ENCODE peak calls at places on chromosome 18, in eight cellular contexts. E, N, Z, T, J, L, V and B are unnamed samples.

GRCh38 chr18:23617412-23618009 is 31.2 kb upstream of the NPC1 start:
- DNase-seq in L (no peak), E (no peak), N (no peak), V (no peak), Z (no peak), T (no peak), J (no peak), B (no peak)

GRCh38 chr18:62992877-62993365 is 277.6 kb downstream of the PHLPP1 start:
- DNase-seq in E (no peak), J (no peak), V (peak), Z (no peak), N (no peak), T (no peak), L (no peak), B (no peak)

GRCh38 chr18:8745355-8746014 is 40.1 kb downstream of the MTCL1 start:
- DNase-seq in E (no peak), J (peak), Z (no peak), T (no peak), N (no peak), V (no peak), L (no peak), B (no peak)

GRCh38 chr18:48833701-48834394 is 116.9 kb downstream of the SMAD7 start:
- DNase-seq in T (no peak), N (no peak), V (peak), E (no peak), L (no peak), Z (no peak), J (no peak), B (peak)

GRCh38 chr18:58862851-58863538 is 1.7 kb upstream of the ZNF532 start:
- DNase-seq in V (peak), E (no peak), N (no peak), T (no peak), Z (peak), J (peak), L (no peak), B (no peak)

GRCh38 chr18:23593720-23594119 is 7.4 kb upstream of the NPC1 start:
- DNase-seq in N (no peak), V (no peak), T (peak), E (no peak), Z (no peak), J (peak), L (no peak), B (no peak)

GRCh38 chr18:30455741-30456140 is 586.8 kb downstream of the DSC3 start:
- DNase-seq in T (no peak), J (no peak), N (no peak), V (no peak), Z (no peak), E (no peak), L (no peak), B (no peak)

GRCh38 chr18:2853926-2854664 is 7.3 kb downstream of the EMILIN2 start:
- DNase-seq in L (peak), E (no peak), Z (no peak), J (peak), N (no peak), V (no peak), T (no peak), B (no peak)

GRCh38 chr18:31774960-31775359 is 14.3 kb upstream of the SLC25A52 start:
- DNase-seq in T (no peak), N (no peak), L (no peak), J (no peak), Z (no peak), V (no peak), E (no peak), B (no peak)

GRCh38 chr18:21930177-21930576 is 189.6 kb downstream of the MIB1 start:
- DNase-seq in L (no peak), N (no peak), Z (no peak), J (no peak), T (no peak), E (no peak), V (no peak), B (no peak)

GRCh38 chr18:30192216-30192615 is 850.3 kb downstream of the DSC3 start:
- DNase-seq in T (no peak), L (no peak), E (no peak), J (no peak), V (no peak), Z (no peak), N (no peak), B (no peak)

GRCh38 chr18:23943903-23944624 is 70.5 kb upstream of the TTC39C start:
- DNase-seq in L (no peak), T (peak), Z (no peak), V (no peak), N (no peak), J (peak), E (no peak), B (no peak)

GRCh38 chr18:79657342-79657996 is 22.1 kb upstream of the CTDP1 start:
- DNase-seq in V (no peak), E (no peak), T (no peak), N (no peak), L (no peak), Z (no peak), J (no peak), B (no peak)

GRCh38 chr18:79610461-79611039 is 69.1 kb upstream of the CTDP1 start:
- DNase-seq in V (peak), Z (peak), N (no peak), T (no peak), L (peak), E (no peak), J (no peak), B (peak)

GRCh38 chr18:79936641-79937040 is 14.8 kb downstream of the SLC66A2 start:
- DNase-seq in V (peak), N (no peak), J (no peak), T (no peak), L (no peak), E (no peak), Z (no peak), B (peak)

GRCh38 chr18:985301-985700 is 80.6 kb downstream of the ADCYAP1 start:
- DNase-seq in Z (no peak), E (no peak), T (no peak), J (no peak), L (no peak), V (no peak), N (no peak), B (no peak)

GRCh38 chr18:23563377-23564043 is 22.8 kb downstream of the NPC1 start:
- DNase-seq in N (no peak), V (no peak), J (peak), E (no peak), L (no peak), T (no peak), Z (no peak), B (no peak)

GRCh38 chr18:55150001-55150400 is 190.7 kb upstream of the CCDC68 start:
- DNase-seq in Z (no peak), N (no peak), L (no peak), J (no peak), E (no peak), V (no peak), T (no peak), B (no peak)

GRCh38 chr18:63890950-63891304 is 3.4 kb downstream of the SERPINB2 start:
- DNase-seq in V (no peak), T (no peak), Z (no peak), E (no peak), L (peak), J (peak), N (no peak), B (no peak)

GRCh38 chr18:66916834-66917233 is 312.9 kb upstream of the CDH19 start:
- DNase-seq in N (no peak), Z (no peak), E (no peak), J (no peak), T (no peak), V (no peak), L (no peak), B (no peak)

GRCh38 chr18:14978962-14979535 is 231.1 kb downstream of the ANKRD30B start:
- DNase-seq in E (no peak), Z (no peak), L (peak), V (no peak), N (no peak), J (peak), T (no peak), B (no peak)

GRCh38 chr18:41593276-41593675 is 361.8 kb upstream of the PIK3C3 start:
- DNase-seq in T (no peak), V (no peak), L (no peak), N (no peak), J (peak), E (no peak), Z (no peak), B (no peak)

GRCh38 chr18:54359233-54359632 is 1.5 kb downstream of the C18orf54 start:
- DNase-seq in E (no peak), Z (no peak), L (peak), V (no peak), J (peak), N (no peak), T (no peak), B (no peak)

GRCh38 chr18:48037481-48038271 is 107.2 kb upstream of the SMAD2 start:
- DNase-seq in V (peak), N (no peak), E (no peak), T (no peak), J (no peak), L (no peak), Z (no peak), B (no peak)

GRCh38 chr18:59760212-59760997 is 63.2 kb upstream of the CCBE1 start:
- DNase-seq in Z (no peak), T (no peak), E (no peak), L (no peak), V (no peak), J (no peak), N (no peak), B (no peak)

GRCh38 chr18:52345428-52345827 is 5.4 kb downstream of the DCC start:
- DNase-seq in E (no peak), Z (no peak), L (no peak), J (no peak), V (no peak), N (no peak), T (no peak), B (no peak)

GRCh38 chr18:21458322-21458721 is 142.2 kb downstream of the ESCO1 start:
- DNase-seq in T (no peak), Z (no peak), L (no peak), N (no peak), J (no peak), V (no peak), E (no peak), B (no peak)

GRCh38 chr18:74550886-74551285 is 16.6 kb downstream of the CNDP1 start:
- DNase-seq in V (no peak), Z (no peak), J (no peak), T (no peak), N (no peak), E (no peak), L (no peak), B (no peak)

GRCh38 chr18:70459251-70459650 is 170.4 kb downstream of the SOCS6 start:
- DNase-seq in E (no peak), L (no peak), N (no peak), V (no peak), J (no peak), T (no peak), Z (no peak), B (no peak)

GRCh38 chr18:70457788-70458187 is 168.9 kb downstream of the SOCS6 start:
- DNase-seq in N (no peak), V (no peak), E (no peak), L (no peak), J (no peak), T (no peak), Z (no peak), B (no peak)

GRCh38 chr18:70457223-70457622 is 168.4 kb downstream of the SOCS6 start:
- DNase-seq in J (no peak), L (no peak), Z (no peak), T (no peak), N (no peak), E (no peak), V (no peak), B (no peak)

GRCh38 chr18:70454705-70455322 is 166.0 kb downstream of the SOCS6 start:
- DNase-seq in Z (no peak), E (no peak), L (peak), V (no peak), N (peak), T (no peak), J (peak), B (no peak)

GRCh38 chr18:70456376-70456775 is 167.5 kb downstream of the SOCS6 start:
- DNase-seq in N (no peak), L (no peak), E (no peak), T (no peak), Z (no peak), V (no peak), J (no peak), B (no peak)
- TF ChIP-seq CTCF in N (no peak), L (no peak), E (no peak), T (no peak), Z (no peak), V (no peak), J (no peak), B (no peak)

GRCh38 chr18:12691021-12691420 is 11.5 kb downstream of the CEP76 start:
- DNase-seq in V (no peak), Z (no peak), E (no peak), T (no peak), J (no peak), N (no peak), L (no peak), B (no peak)

GRCh38 chr18:12689256-12689655 is 13.3 kb downstream of the CEP76 start:
- DNase-seq in Z (no peak), N (no peak), J (no peak), E (no peak), V (no peak), T (no peak), L (no peak), B (no peak)

GRCh38 chr18:12686100-12686499 is 16.4 kb downstream of the CEP76 start:
- DNase-seq in L (peak), Z (no peak), V (no peak), N (no peak), T (no peak), E (no peak), J (peak), B (no peak)
- TF ChIP-seq CTCF in L (peak), Z (no peak), V (no peak), N (peak), T (no peak), E (no peak), J (peak), B (peak)

GRCh38 chr18:44096016-44096415 is 584.7 kb upstream of the SETBP1 start:
- DNase-seq in J (peak), T (no peak), E (no peak), N (no peak), V (no peak), L (no peak), Z (no peak), B (no peak)

GRCh38 chr18:44093253-44093652 is 587.4 kb upstream of the SETBP1 start:
- DNase-seq in L (no peak), Z (no peak), V (no peak), T (no peak), J (no peak), E (no peak), N (no peak), B (no peak)

GRCh38 chr18:44098551-44099098 is 582.1 kb upstream of the SETBP1 start:
- DNase-seq in J (peak), T (peak), V (no peak), N (no peak), E (no peak), Z (no peak), L (no peak), B (no peak)
- TF ChIP-seq CTCF in J (peak), T (peak), V (no peak), N (peak), E (no peak), Z (no peak), L (no peak), B (peak)

GRCh38 chr18:6875764-6876163 is 146.2 kb downstream of the ARHGAP28 start:
- DNase-seq in Z (no peak), L (no peak), T (no peak), N (no peak), V (no peak), E (no peak), J (no peak), B (no peak)

GRCh38 chr18:6877288-6877687 is 147.8 kb downstream of the ARHGAP28 start:
- DNase-seq in J (no peak), Z (no peak), N (no peak), T (no peak), V (no peak), E (no peak), L (no peak), B (no peak)

GRCh38 chr18:6876646-6877045 is 147.1 kb downstream of the ARHGAP28 start:
- DNase-seq in T (peak), V (no peak), Z (no peak), J (peak), L (no peak), E (no peak), N (no peak), B (no peak)

GRCh38 chr18:6874316-6874715 is 144.8 kb downstream of the ARHGAP28 start:
- DNase-seq in L (no peak), V (no peak), J (peak), E (no peak), T (no peak), Z (no peak), N (no peak), B (no peak)

DNA sequence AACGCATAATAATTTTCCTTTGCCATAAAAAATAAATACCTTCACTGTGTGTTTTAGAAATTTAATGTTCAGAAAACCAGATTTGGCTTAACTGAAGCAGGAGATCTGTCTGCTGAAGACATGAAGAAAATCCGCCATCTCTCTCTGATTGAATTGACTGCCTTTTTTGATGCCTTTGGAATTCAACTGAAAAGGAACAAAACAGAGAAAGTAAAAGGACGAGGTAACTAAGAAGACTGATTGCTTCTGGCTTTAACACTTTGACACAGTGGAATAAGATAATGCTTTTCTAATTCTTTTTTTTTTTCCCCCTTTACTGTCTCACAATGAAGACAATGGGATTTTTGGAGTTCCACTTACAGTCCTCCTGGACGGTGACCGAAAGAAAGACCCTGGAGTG is 143.8 kb downstream of the ARHGAP28 start:
- DNase-seq in Z (no peak), N (no peak), E (no peak), J (no peak), T (no peak), V (no peak), L (no peak), B (no peak)
- TF ChIP-seq CTCF in Z (no peak), N (no peak), E (no peak), J (no peak), T (no peak), V (no peak), L (no peak), B (no peak)

DNA sequence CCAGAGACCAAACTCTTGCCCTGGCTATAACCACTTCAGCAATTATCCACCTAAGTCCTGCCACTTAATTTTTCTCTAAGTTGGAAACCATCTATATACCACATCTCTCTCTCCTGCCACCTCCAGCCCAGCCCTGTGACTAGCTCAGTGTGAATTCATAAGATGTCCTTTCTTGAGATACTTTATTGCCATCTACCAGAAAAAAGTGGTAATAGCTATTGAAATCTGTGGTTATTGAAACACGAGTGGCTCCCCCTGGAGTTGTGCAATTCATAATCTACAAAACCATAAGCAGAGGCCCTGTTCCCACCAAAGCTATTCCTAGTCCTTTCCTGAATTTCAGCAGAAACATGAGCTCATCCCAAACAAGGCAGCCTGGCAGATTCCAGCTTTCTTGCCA is 324.0 kb downstream of the TXNL1 start:
- DNase-seq in J (no peak), L (no peak), V (no peak), E (no peak), Z (no peak), N (no peak), T (peak), B (no peak)
- TF ChIP-seq CTCF in J (peak), L (peak), V (no peak), E (no peak), Z (no peak), N (no peak), T (peak), B (peak)

GRCh38 chr18:28153485-28154065 is 23.4 kb downstream of the CDH2 start:
- DNase-seq in L (no peak), Z (no peak), T (no peak), J (peak), V (no peak), E (no peak), N (no peak), B (no peak)

GRCh38 chr18:28163201-28163778 is 13.6 kb downstream of the CDH2 start:
- DNase-seq in J (peak), T (no peak), E (no peak), L (no peak), V (no peak), N (no peak), Z (no peak), B (no peak)

GRCh38 chr18:28161608-28162599 is 15.0 kb downstream of the CDH2 start:
- DNase-seq in Z (no peak), E (no peak), V (no peak), T (no peak), N (no peak), J (peak), L (no peak), B (no peak)

GRCh38 chr18:28158083-28158581 is 18.8 kb downstream of the CDH2 start:
- DNase-seq in V (no peak), L (no peak), J (peak), E (no peak), N (no peak), Z (no peak), T (no peak), B (no peak)

GRCh38 chr18:28159055-28159454 is 17.9 kb downstream of the CDH2 start:
- DNase-seq in T (no peak), N (no peak), L (no peak), J (peak), V (no peak), E (no peak), Z (no peak), B (no peak)
- TF ChIP-seq CTCF in T (no peak), N (no peak), L (no peak), J (no peak), V (no peak), E (no peak), Z (no peak), B (no peak)

DNA sequence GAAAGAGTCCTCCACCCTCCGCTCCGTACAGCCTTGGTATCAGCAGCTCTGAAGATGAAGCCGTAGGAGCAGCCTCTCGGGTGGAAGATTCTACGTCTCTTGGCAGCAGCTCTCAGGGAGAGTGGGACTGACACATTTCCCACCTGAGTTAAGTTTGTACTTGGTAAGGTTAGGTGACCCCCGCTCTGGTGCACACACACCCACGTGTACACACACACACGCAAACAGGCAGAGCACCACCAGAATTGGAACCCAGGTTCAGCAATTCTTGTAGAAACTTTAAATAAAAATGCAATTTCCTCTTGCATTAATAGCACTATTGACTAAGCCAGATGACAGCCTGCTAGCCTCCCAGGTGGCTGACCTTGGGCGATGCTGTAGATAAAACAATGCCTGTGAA is 111.5 kb downstream of the MBP start:
- DNase-seq in E (no peak), N (no peak), L (no peak), V (no peak), Z (no peak), J (no peak), T (no peak), B (no peak)
- TF ChIP-seq CTCF in E (no peak), N (no peak), L (no peak), V (no peak), Z (no peak), J (no peak), T (no peak), B (no peak)

GRCh38 chr18:76126327-76126726 is 368.7 kb downstream of the ZNF516 start:
- DNase-seq in J (no peak), N (no peak), T (no peak), V (no peak), L (no peak), E (no peak), Z (no peak), B (no peak)
- TF ChIP-seq CTCF in J (no peak), N (peak), T (no peak), V (no peak), L (no peak), E (no peak), Z (no peak), B (no peak)

DNA sequence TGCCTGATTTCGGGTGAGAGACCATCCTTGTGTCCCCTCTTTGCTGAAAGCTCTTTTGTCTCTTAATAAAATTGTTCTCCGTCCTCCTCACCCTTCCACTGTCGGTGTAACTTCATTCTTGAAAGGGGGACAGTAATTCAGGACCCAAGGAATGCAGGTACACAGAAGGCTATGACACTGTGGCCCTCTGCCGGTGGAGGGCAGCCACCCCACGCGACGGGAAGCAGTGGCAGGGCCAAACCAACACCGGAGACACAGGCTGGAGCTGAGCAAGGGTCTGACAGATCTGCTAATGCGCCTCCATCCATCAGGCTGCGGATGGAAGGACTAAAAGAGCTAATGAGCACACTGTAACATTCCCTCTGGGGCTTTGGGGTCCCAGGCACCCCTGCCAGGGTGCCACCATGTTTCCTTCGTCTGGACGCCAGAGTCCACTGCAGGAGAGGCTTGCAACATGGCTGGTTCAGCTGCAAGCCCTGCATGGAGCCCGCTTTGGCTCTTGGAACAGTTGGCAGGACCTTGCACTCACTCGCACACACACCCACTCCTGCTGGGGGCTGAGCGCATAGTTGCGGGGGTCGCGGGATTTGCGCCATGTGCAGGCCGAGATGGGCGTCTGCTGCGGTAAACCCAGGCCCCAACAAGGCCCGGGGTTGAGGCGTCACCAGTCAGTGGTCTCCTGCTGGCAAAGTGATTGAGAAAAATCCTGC is 544.1 kb upstream of the CDH7 start:
- DNase-seq in T (no peak), Z (peak), J (no peak), V (peak), N (no peak), E (no peak), L (no peak), B (peak)
- TF ChIP-seq CTCF in T (no peak), Z (no peak), J (no peak), V (no peak), N (peak), E (no peak), L (no peak), B (no peak)